ENCODE peak calls at places on chromosomes 12 and 14, in six cellular contexts. One of them, this sample, is unnamed.
A peak's percentile ranks its signal among the peaks of the same experiment; 100 is the strongest.

GRCh38 chr12:114508529-114509129 is 102.7 kb upstream of the TBX5 start:
- DNase-seq in Peyer's patch: peak; percentile 57
- DNase-seq in T-helper 9 cell: peak; percentile 32
- DNase-seq in stimulated activated CD8-positive, alpha-beta memory T cell treated with anti-CD3 and anti-CD28 coated beads, Interleukin-15, amount 100 ng/mL, for 24 hours: peak; percentile 16
- DNase-seq in mesenchymal stem cell: peak; percentile 65
- DNase-seq in iPS-NIHi11: peak; percentile 86
- DNase-seq in this sample: peak; percentile 71

GRCh38 chr12:105227879-105228278 is 8.1 kb downstream of the APPL2 start:
- DNase-seq in mesenchymal stem cell: no peak
- DNase-seq in Peyer's patch: no peak
- DNase-seq in stimulated activated CD8-positive, alpha-beta memory T cell treated with anti-CD3 and anti-CD28 coated beads, Interleukin-15, amount 100 ng/mL, for 24 hours: no peak
- DNase-seq in T-helper 9 cell: no peak
- DNase-seq in iPS-NIHi11: no peak
- DNase-seq in this sample: no peak

GRCh38 chr12:132359551-132359950 is 30.2 kb upstream of the GALNT9 start:
- DNase-seq in mesenchymal stem cell: no peak
- DNase-seq in stimulated activated CD8-positive, alpha-beta memory T cell treated with anti-CD3 and anti-CD28 coated beads, Interleukin-15, amount 100 ng/mL, for 24 hours: no peak
- DNase-seq in iPS-NIHi11: no peak
- DNase-seq in Peyer's patch: peak; percentile 10
- DNase-seq in T-helper 9 cell: no peak
- DNase-seq in this sample: no peak

GRCh38 chr12:98998697-98999299 is 353.7 kb downstream of the APAF1 start:
- DNase-seq in mesenchymal stem cell: peak; percentile 49
- DNase-seq in iPS-NIHi11: peak; percentile 62
- DNase-seq in Peyer's patch: no peak
- DNase-seq in stimulated activated CD8-positive, alpha-beta memory T cell treated with anti-CD3 and anti-CD28 coated beads, Interleukin-15, amount 100 ng/mL, for 24 hours: no peak
- DNase-seq in T-helper 9 cell: no peak
- DNase-seq in this sample: peak; percentile 55

GRCh38 chr14:21874167-21874566 is 200.5 kb upstream of the OR4E1 start:
- DNase-seq in iPS-NIHi11: no peak
- DNase-seq in T-helper 9 cell: no peak
- DNase-seq in stimulated activated CD8-positive, alpha-beta memory T cell treated with anti-CD3 and anti-CD28 coated beads, Interleukin-15, amount 100 ng/mL, for 24 hours: no peak
- DNase-seq in mesenchymal stem cell: no peak
- DNase-seq in Peyer's patch: no peak
- DNase-seq in this sample: no peak

GRCh38 chr14:26377150-26377549 is 220.7 kb downstream of the NOVA1 start:
- DNase-seq in mesenchymal stem cell: no peak
- DNase-seq in iPS-NIHi11: no peak
- DNase-seq in T-helper 9 cell: no peak
- DNase-seq in stimulated activated CD8-positive, alpha-beta memory T cell treated with anti-CD3 and anti-CD28 coated beads, Interleukin-15, amount 100 ng/mL, for 24 hours: no peak
- DNase-seq in Peyer's patch: no peak
- DNase-seq in this sample: peak; percentile 47

GRCh38 chr12:3304436-3305135 is 186.4 kb upstream of the PRMT8 start:
- DNase-seq in mesenchymal stem cell: peak; percentile 78
- DNase-seq in T-helper 9 cell: no peak
- DNase-seq in iPS-NIHi11: peak; percentile 61
- DNase-seq in Peyer's patch: no peak
- DNase-seq in stimulated activated CD8-positive, alpha-beta memory T cell treated with anti-CD3 and anti-CD28 coated beads, Interleukin-15, amount 100 ng/mL, for 24 hours: no peak
- DNase-seq in this sample: peak; percentile 94

GRCh38 chr12:1185460-1186182 is 194.6 kb downstream of the ERC1 start:
- DNase-seq in T-helper 9 cell: no peak
- DNase-seq in mesenchymal stem cell: no peak
- DNase-seq in stimulated activated CD8-positive, alpha-beta memory T cell treated with anti-CD3 and anti-CD28 coated beads, Interleukin-15, amount 100 ng/mL, for 24 hours: no peak
- DNase-seq in iPS-NIHi11: no peak
- DNase-seq in Peyer's patch: no peak
- DNase-seq in this sample: no peak

GRCh38 chr14:33954016-33954598 is 3.2 kb upstream of the EGLN3 start:
- DNase-seq in Peyer's patch: no peak
- DNase-seq in iPS-NIHi11: no peak
- DNase-seq in T-helper 9 cell: no peak
- DNase-seq in mesenchymal stem cell: no peak
- DNase-seq in stimulated activated CD8-positive, alpha-beta memory T cell treated with anti-CD3 and anti-CD28 coated beads, Interleukin-15, amount 100 ng/mL, for 24 hours: no peak
- DNase-seq in this sample: no peak

GRCh38 chr12:125312471-125312870 is 247.2 kb downstream of the AACS start:
- DNase-seq in iPS-NIHi11: no peak
- DNase-seq in mesenchymal stem cell: no peak
- DNase-seq in T-helper 9 cell: no peak
- DNase-seq in Peyer's patch: no peak
- DNase-seq in stimulated activated CD8-positive, alpha-beta memory T cell treated with anti-CD3 and anti-CD28 coated beads, Interleukin-15, amount 100 ng/mL, for 24 hours: no peak
- DNase-seq in this sample: no peak

GRCh38 chr14:92481386-92481785 is 32.2 kb upstream of the RIN3 start:
- DNase-seq in mesenchymal stem cell: peak; percentile 78
- DNase-seq in Peyer's patch: no peak
- DNase-seq in T-helper 9 cell: no peak
- DNase-seq in stimulated activated CD8-positive, alpha-beta memory T cell treated with anti-CD3 and anti-CD28 coated beads, Interleukin-15, amount 100 ng/mL, for 24 hours: no peak
- DNase-seq in iPS-NIHi11: no peak
- DNase-seq in this sample: no peak

GRCh38 chr12:53044052-53044581 is 5.7 kb upstream of the TNS2 start:
- DNase-seq in Peyer's patch: no peak
- DNase-seq in mesenchymal stem cell: no peak
- DNase-seq in stimulated activated CD8-positive, alpha-beta memory T cell treated with anti-CD3 and anti-CD28 coated beads, Interleukin-15, amount 100 ng/mL, for 24 hours: no peak
- DNase-seq in iPS-NIHi11: no peak
- DNase-seq in T-helper 9 cell: no peak
- DNase-seq in this sample: no peak

GRCh38 chr12:108401964-108402363 is 62.9 kb upstream of the CMKLR1 start:
- DNase-seq in iPS-NIHi11: no peak
- DNase-seq in stimulated activated CD8-positive, alpha-beta memory T cell treated with anti-CD3 and anti-CD28 coated beads, Interleukin-15, amount 100 ng/mL, for 24 hours: no peak
- DNase-seq in mesenchymal stem cell: no peak
- DNase-seq in Peyer's patch: no peak
- DNase-seq in T-helper 9 cell: no peak
- DNase-seq in this sample: no peak

GRCh38 chr12:47844264-47845020 is 24.7 kb upstream of the HDAC7 start:
- DNase-seq in mesenchymal stem cell: no peak
- DNase-seq in Peyer's patch: peak; percentile 60
- DNase-seq in stimulated activated CD8-positive, alpha-beta memory T cell treated with anti-CD3 and anti-CD28 coated beads, Interleukin-15, amount 100 ng/mL, for 24 hours: no peak
- DNase-seq in iPS-NIHi11: no peak
- DNase-seq in T-helper 9 cell: no peak
- DNase-seq in this sample: no peak

This sample was measured in epithelial cell of esophagus.